ENCODE peak calls at places on chromosome 2, in ten cellular contexts. One of them, this sample, is unnamed.

GRCh38 chr2:135960598-135961551 is 24.6 kb downstream of the DARS1 start:
- DNase-seq in colonic mucosa: no peak
- DNase-seq in tibial artery: no peak
- DNase-seq in epithelial cell of esophagus: no peak
- DNase-seq in AG10803: peak; percentile 31
- DNase-seq in AG04450: peak; percentile 18
- DNase-seq in A549: no peak
- DNase-seq in astrocyte of the spinal cord: peak; percentile 74
- DNase-seq in GM23338: peak; percentile 57
- DNase-seq in uterus: no peak
- DNase-seq in this sample: peak; percentile 20

GRCh38 chr2:232336241-232336736 is 42.3 kb upstream of the ALPP start:
- DNase-seq in A549: no peak
- DNase-seq in GM23338: no peak
- DNase-seq in AG04450: no peak
- DNase-seq in colonic mucosa: no peak
- DNase-seq in epithelial cell of esophagus: no peak
- DNase-seq in uterus: peak; percentile 6
- DNase-seq in AG10803: no peak
- DNase-seq in astrocyte of the spinal cord: no peak
- DNase-seq in tibial artery: peak; percentile 15
- DNase-seq in this sample: no peak

GRCh38 chr2:123747316-123747715 is 277.8 kb upstream of the CNTNAP5 start:
- DNase-seq in colonic mucosa: no peak
- DNase-seq in GM23338: no peak
- DNase-seq in tibial artery: no peak
- DNase-seq in uterus: no peak
- DNase-seq in epithelial cell of esophagus: peak; percentile 59
- DNase-seq in astrocyte of the spinal cord: no peak
- DNase-seq in AG04450: no peak
- DNase-seq in A549: no peak
- DNase-seq in AG10803: no peak
- DNase-seq in this sample: no peak

GRCh38 chr2:177622516-177622915 is 229.9 kb downstream of the AGPS start:
- DNase-seq in colonic mucosa: no peak
- DNase-seq in AG10803: no peak
- DNase-seq in GM23338: peak; percentile 54
- DNase-seq in epithelial cell of esophagus: no peak
- DNase-seq in A549: no peak
- DNase-seq in uterus: no peak
- DNase-seq in tibial artery: no peak
- DNase-seq in AG04450: no peak
- DNase-seq in astrocyte of the spinal cord: no peak
- DNase-seq in this sample: no peak

GRCh38 chr2:240191001-240191400 is 50.5 kb upstream of the OTOS start:
- DNase-seq in epithelial cell of esophagus: no peak
- DNase-seq in AG10803: no peak
- DNase-seq in AG04450: no peak
- DNase-seq in uterus: no peak
- DNase-seq in A549: no peak
- DNase-seq in tibial artery: no peak
- DNase-seq in astrocyte of the spinal cord: no peak
- DNase-seq in colonic mucosa: no peak
- DNase-seq in GM23338: no peak
- DNase-seq in this sample: no peak

GRCh38 chr2:2674836-2675235 is 343.8 kb upstream of the MYT1L start:
- DNase-seq in AG04450: no peak
- DNase-seq in GM23338: no peak
- DNase-seq in tibial artery: no peak
- DNase-seq in AG10803: no peak
- DNase-seq in A549: no peak
- DNase-seq in astrocyte of the spinal cord: no peak
- DNase-seq in epithelial cell of esophagus: no peak
- DNase-seq in colonic mucosa: no peak
- DNase-seq in uterus: no peak
- DNase-seq in this sample: no peak

GRCh38 chr2:45166229-45166890 is 157.1 kb upstream of the SIX2 start:
- DNase-seq in epithelial cell of esophagus: no peak
- DNase-seq in uterus: no peak
- DNase-seq in A549: no peak
- DNase-seq in astrocyte of the spinal cord: no peak
- DNase-seq in colonic mucosa: no peak
- DNase-seq in AG04450: no peak
- DNase-seq in AG10803: no peak
- DNase-seq in tibial artery: no peak
- DNase-seq in GM23338: no peak
- DNase-seq in this sample: no peak

GRCh38 chr2:180015951-180016709 is 9.0 kb upstream of the CWC22 start:
- DNase-seq in AG10803: peak; percentile 91
- DNase-seq in AG04450: peak; percentile 34
- DNase-seq in tibial artery: no peak
- DNase-seq in epithelial cell of esophagus: peak; percentile 75
- DNase-seq in A549: no peak
- DNase-seq in GM23338: no peak
- DNase-seq in uterus: no peak
- DNase-seq in colonic mucosa: no peak
- DNase-seq in astrocyte of the spinal cord: peak; percentile 69
- DNase-seq in this sample: peak; percentile 93

GRCh38 chr2:204958371-204958770 is 413.1 kb downstream of the PARD3B start:
- DNase-seq in AG10803: no peak
- DNase-seq in uterus: no peak
- DNase-seq in tibial artery: no peak
- DNase-seq in colonic mucosa: no peak
- DNase-seq in AG04450: no peak
- DNase-seq in astrocyte of the spinal cord: no peak
- DNase-seq in epithelial cell of esophagus: no peak
- DNase-seq in GM23338: no peak
- DNase-seq in A549: no peak
- DNase-seq in this sample: no peak

GRCh38 chr2:88221365-88221942 is 51.3 kb downstream of the THNSL2 start:
- DNase-seq in AG10803: no peak
- DNase-seq in colonic mucosa: no peak
- DNase-seq in epithelial cell of esophagus: no peak
- DNase-seq in uterus: no peak
- DNase-seq in A549: no peak
- DNase-seq in astrocyte of the spinal cord: no peak
- DNase-seq in AG04450: no peak
- DNase-seq in tibial artery: no peak
- DNase-seq in GM23338: no peak
- DNase-seq in this sample: no peak

GRCh38 chr2:171086352-171087290 is 74.1 kb downstream of the TLK1 start:
- DNase-seq in epithelial cell of esophagus: peak; percentile 49
- DNase-seq in A549: peak; percentile 62
- DNase-seq in colonic mucosa: peak; percentile 56
- DNase-seq in AG04450: peak; percentile 7
- DNase-seq in astrocyte of the spinal cord: peak; percentile 66
- DNase-seq in uterus: peak; percentile 20
- DNase-seq in AG10803: peak; percentile 43
- DNase-seq in tibial artery: no peak
- DNase-seq in GM23338: peak; percentile 86
- DNase-seq in this sample: peak; percentile 77
- H3K4me3 ChIP-seq in epithelial cell of esophagus: no peak overlapping the region
- H3K4me3 ChIP-seq in A549: no peak overlapping the region
- H3K4me3 ChIP-seq in colonic mucosa: no peak overlapping the region
- H3K4me3 ChIP-seq in AG04450: no peak overlapping the region
- H3K4me3 ChIP-seq in astrocyte of the spinal cord: no peak overlapping the region
- H3K4me3 ChIP-seq in uterus: no peak overlapping the region
- H3K4me3 ChIP-seq in AG10803: no peak overlapping the region
- H3K4me3 ChIP-seq in tibial artery: no peak overlapping the region
- H3K4me3 ChIP-seq in GM23338: no peak overlapping the region
- H3K4me3 ChIP-seq in this sample: no peak overlapping the region

DNA sequence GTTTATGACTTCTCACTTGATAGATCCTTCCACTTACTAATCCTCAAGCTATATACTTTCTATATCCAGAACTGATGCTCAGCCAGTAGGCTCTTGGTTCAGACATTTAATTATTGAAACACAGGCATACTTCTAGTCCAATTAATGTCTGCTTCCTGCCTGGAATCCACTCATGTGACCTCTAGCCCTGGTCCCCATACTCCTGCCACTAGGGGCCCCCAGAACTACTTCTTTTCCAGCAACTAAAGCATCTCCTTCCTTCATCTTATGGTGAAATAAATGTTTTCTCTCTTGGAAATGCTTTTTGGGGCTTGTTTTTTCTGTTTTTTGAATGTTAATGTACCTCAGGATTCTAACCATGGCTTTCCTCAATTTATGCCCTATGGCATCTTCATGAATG is 527.6 kb downstream of the SATB2 start:
- DNase-seq in A549: peak; percentile 2
- DNase-seq in tibial artery: no peak
- DNase-seq in epithelial cell of esophagus: no peak
- DNase-seq in AG04450: no peak
- DNase-seq in colonic mucosa: no peak
- DNase-seq in GM23338: peak; percentile 61
- DNase-seq in astrocyte of the spinal cord: no peak
- DNase-seq in AG10803: peak; percentile 32
- DNase-seq in uterus: no peak
- DNase-seq in this sample: no peak
- TF ChIP-seq CTCF in A549: no peak
- TF ChIP-seq CTCF in tibial artery: no peak
- TF ChIP-seq CTCF in epithelial cell of esophagus: no peak
- TF ChIP-seq CTCF in AG04450: peak; percentile 21
- TF ChIP-seq CTCF in colonic mucosa: no peak
- TF ChIP-seq CTCF in GM23338: peak; percentile 73
- TF ChIP-seq CTCF in astrocyte of the spinal cord: no peak
- TF ChIP-seq CTCF in AG10803: peak; percentile 52
- TF ChIP-seq CTCF in uterus: no peak
- TF ChIP-seq CTCF in this sample: peak; percentile 8

DNA sequence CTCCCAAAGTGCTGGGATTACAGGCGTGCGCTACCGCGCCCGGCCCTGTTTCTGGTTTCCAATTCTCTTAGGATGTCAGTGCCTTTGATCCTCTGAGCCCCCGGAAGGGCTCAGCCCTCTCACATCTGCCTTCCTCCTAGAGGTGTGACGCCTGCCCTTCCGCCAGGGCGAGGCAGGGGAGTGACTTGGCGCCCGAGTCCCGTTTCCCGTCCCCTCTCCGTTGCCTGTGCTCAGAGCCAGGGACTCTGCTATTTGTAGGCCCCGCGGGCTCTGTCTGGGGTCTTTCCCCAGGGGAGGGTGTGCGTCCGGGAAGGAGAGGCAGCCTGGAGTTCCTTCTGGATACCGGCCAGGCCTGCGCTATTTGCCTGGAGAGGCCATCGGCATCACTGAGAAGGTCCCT is 103.8 kb upstream of the TAF1B start:
- DNase-seq in uterus: peak; percentile 64
- DNase-seq in epithelial cell of esophagus: no peak
- DNase-seq in AG04450: no peak
- DNase-seq in astrocyte of the spinal cord: no peak
- DNase-seq in tibial artery: peak; percentile 36
- DNase-seq in GM23338: no peak
- DNase-seq in A549: no peak
- DNase-seq in AG10803: peak; percentile 45
- DNase-seq in colonic mucosa: peak; percentile 70
- DNase-seq in this sample: no peak
- H3K4me3 ChIP-seq in uterus: peak overlapping the region; percentile 28
- H3K4me3 ChIP-seq in epithelial cell of esophagus: no peak overlapping the region
- H3K4me3 ChIP-seq in AG04450: peak overlapping the region; percentile 15
- H3K4me3 ChIP-seq in astrocyte of the spinal cord: no peak overlapping the region
- H3K4me3 ChIP-seq in tibial artery: peak overlapping the region; percentile 60
- H3K4me3 ChIP-seq in GM23338: no peak overlapping the region
- H3K4me3 ChIP-seq in A549: no peak overlapping the region
- H3K4me3 ChIP-seq in AG10803: peak overlapping the region; percentile 38
- H3K4me3 ChIP-seq in colonic mucosa: peak overlapping the region; percentile 11
- H3K4me3 ChIP-seq in this sample: peak overlapping the region; percentile 6

GRCh38 chr2:61241266-61241665 is 79.3 kb downstream of the C2orf74 start:
- DNase-seq in AG04450: no peak
- DNase-seq in A549: no peak
- DNase-seq in colonic mucosa: no peak
- DNase-seq in uterus: no peak
- DNase-seq in astrocyte of the spinal cord: no peak
- DNase-seq in GM23338: no peak
- DNase-seq in tibial artery: no peak
- DNase-seq in AG10803: no peak
- DNase-seq in epithelial cell of esophagus: no peak
- DNase-seq in this sample: no peak
- TF ChIP-seq CTCF in AG04450: no peak
- TF ChIP-seq CTCF in A549: no peak
- TF ChIP-seq CTCF in colonic mucosa: no peak
- TF ChIP-seq CTCF in uterus: no peak
- TF ChIP-seq CTCF in astrocyte of the spinal cord: no peak
- TF ChIP-seq CTCF in GM23338: no peak
- TF ChIP-seq CTCF in tibial artery: no peak
- TF ChIP-seq CTCF in AG10803: no peak
- TF ChIP-seq CTCF in epithelial cell of esophagus: no peak
- TF ChIP-seq CTCF in this sample: no peak

GRCh38 chr2:190409616-190410015 is 1.5 kb downstream of the MFSD6 start:
- DNase-seq in tibial artery: no peak
- DNase-seq in AG04450: no peak
- DNase-seq in uterus: no peak
- DNase-seq in GM23338: no peak
- DNase-seq in epithelial cell of esophagus: no peak
- DNase-seq in colonic mucosa: no peak
- DNase-seq in astrocyte of the spinal cord: no peak
- DNase-seq in AG10803: no peak
- DNase-seq in A549: no peak
- DNase-seq in this sample: no peak
- H3K4me3 ChIP-seq in tibial artery: peak overlapping the region; percentile 75
- H3K4me3 ChIP-seq in AG04450: no peak overlapping the region
- H3K4me3 ChIP-seq in uterus: no peak overlapping the region
- H3K4me3 ChIP-seq in GM23338: peak overlapping the region; percentile 90
- H3K4me3 ChIP-seq in epithelial cell of esophagus: peak overlapping the region; percentile 67
- H3K4me3 ChIP-seq in colonic mucosa: no peak overlapping the region
- H3K4me3 ChIP-seq in astrocyte of the spinal cord: no peak overlapping the region
- H3K4me3 ChIP-seq in AG10803: no peak overlapping the region
- H3K4me3 ChIP-seq in A549: peak overlapping the region; percentile 84
- H3K4me3 ChIP-seq in this sample: no peak overlapping the region

GRCh38 chr2:236238756-236239155 is 25.4 kb downstream of the ASB18 start:
- DNase-seq in tibial artery: no peak
- DNase-seq in AG10803: no peak
- DNase-seq in AG04450: no peak
- DNase-seq in A549: no peak
- DNase-seq in uterus: no peak
- DNase-seq in epithelial cell of esophagus: no peak
- DNase-seq in colonic mucosa: no peak
- DNase-seq in astrocyte of the spinal cord: no peak
- DNase-seq in GM23338: no peak
- DNase-seq in this sample: no peak

GRCh38 chr2:236240228-236240990 is 23.8 kb downstream of the ASB18 start:
- DNase-seq in tibial artery: no peak
- DNase-seq in A549: no peak
- DNase-seq in AG04450: no peak
- DNase-seq in GM23338: peak; percentile 75
- DNase-seq in uterus: no peak
- DNase-seq in astrocyte of the spinal cord: no peak
- DNase-seq in epithelial cell of esophagus: no peak
- DNase-seq in AG10803: peak; percentile 82
- DNase-seq in colonic mucosa: no peak
- DNase-seq in this sample: no peak

GRCh38 chr2:236237468-236238190 is 26.6 kb downstream of the ASB18 start:
- DNase-seq in AG10803: no peak
- DNase-seq in colonic mucosa: no peak
- DNase-seq in AG04450: no peak
- DNase-seq in GM23338: peak; percentile 83
- DNase-seq in epithelial cell of esophagus: no peak
- DNase-seq in tibial artery: no peak
- DNase-seq in astrocyte of the spinal cord: no peak
- DNase-seq in uterus: no peak
- DNase-seq in A549: no peak
- DNase-seq in this sample: no peak

GRCh38 chr2:236239276-236240065 is 24.7 kb downstream of the ASB18 start:
- DNase-seq in astrocyte of the spinal cord: no peak
- DNase-seq in AG10803: no peak
- DNase-seq in epithelial cell of esophagus: no peak
- DNase-seq in uterus: no peak
- DNase-seq in tibial artery: no peak
- DNase-seq in GM23338: no peak
- DNase-seq in A549: no peak
- DNase-seq in colonic mucosa: no peak
- DNase-seq in AG04450: no peak
- DNase-seq in this sample: no peak

GRCh38 chr2:236236559-236237450 is 27.4 kb downstream of the ASB18 start:
- DNase-seq in tibial artery: no peak
- DNase-seq in AG04450: no peak
- DNase-seq in epithelial cell of esophagus: no peak
- DNase-seq in AG10803: no peak
- DNase-seq in GM23338: peak; percentile 30
- DNase-seq in uterus: no peak
- DNase-seq in A549: no peak
- DNase-seq in colonic mucosa: no peak
- DNase-seq in astrocyte of the spinal cord: no peak
- DNase-seq in this sample: no peak
- TF ChIP-seq CTCF in tibial artery: no peak
- TF ChIP-seq CTCF in AG04450: no peak
- TF ChIP-seq CTCF in epithelial cell of esophagus: no peak
- TF ChIP-seq CTCF in AG10803: no peak
- TF ChIP-seq CTCF in GM23338: no peak
- TF ChIP-seq CTCF in uterus: no peak
- TF ChIP-seq CTCF in A549: no peak
- TF ChIP-seq CTCF in colonic mucosa: no peak
- TF ChIP-seq CTCF in astrocyte of the spinal cord: peak; percentile 8
- TF ChIP-seq CTCF in this sample: no peak

This sample was measured in fibroblast of mammary gland.